ENCODE peak calls at places on chromosomes 11 and 22, in seven cellular contexts. One of them, this sample, is unnamed.

GRCh38 chr11:47347134-47347533 is 5.4 kb downstream of the MYBPC3 start:
- DNase-seq in GM12865: no peak
- DNase-seq in upper lobe of right lung: no peak
- DNase-seq in substantia nigra: no peak
- DNase-seq in stimulated activated CD4-positive, alpha-beta T cell treated with anti-CD3 and anti-CD28 coated beads, Interleukin-12 subunit alpha, Interleukin-12 subunit beta, amount 100 ng/mL, for 4 hours: no peak
- DNase-seq in central memory CD4-positive, alpha-beta T cell: no peak
- DNase-seq in RWPE1: no peak
- DNase-seq in this sample: no peak

GRCh38 chr11:44519989-44520737 is 45.3 kb upstream of the CD82 start:
- DNase-seq in GM12865: no peak
- DNase-seq in upper lobe of right lung: no peak
- DNase-seq in substantia nigra: no peak
- DNase-seq in stimulated activated CD4-positive, alpha-beta T cell treated with anti-CD3 and anti-CD28 coated beads, Interleukin-12 subunit alpha, Interleukin-12 subunit beta, amount 100 ng/mL, for 4 hours: no peak
- DNase-seq in central memory CD4-positive, alpha-beta T cell: no peak
- DNase-seq in RWPE1: no peak
- DNase-seq in this sample: no peak

GRCh38 chr22:25403752-25404471 is 160.6 kb upstream of the GRK3 start:
- DNase-seq in GM12865: peak; percentile 36
- DNase-seq in upper lobe of right lung: no peak
- DNase-seq in substantia nigra: no peak
- DNase-seq in stimulated activated CD4-positive, alpha-beta T cell treated with anti-CD3 and anti-CD28 coated beads, Interleukin-12 subunit alpha, Interleukin-12 subunit beta, amount 100 ng/mL, for 4 hours: no peak
- DNase-seq in central memory CD4-positive, alpha-beta T cell: no peak
- DNase-seq in RWPE1: peak; percentile 24
- DNase-seq in this sample: no peak

GRCh38 chr22:20606041-20606783 is 98.8 kb downstream of the MED15 start:
- DNase-seq in GM12865: peak; percentile 89
- DNase-seq in upper lobe of right lung: peak; percentile 92
- DNase-seq in substantia nigra: no peak
- DNase-seq in stimulated activated CD4-positive, alpha-beta T cell treated with anti-CD3 and anti-CD28 coated beads, Interleukin-12 subunit alpha, Interleukin-12 subunit beta, amount 100 ng/mL, for 4 hours: peak; percentile 60
- DNase-seq in central memory CD4-positive, alpha-beta T cell: peak; percentile 62
- DNase-seq in RWPE1: peak; percentile 68
- DNase-seq in this sample: peak; percentile 79

GRCh38 chr11:8323161-8323935 is 59.7 kb upstream of the LMO1 start:
- DNase-seq in GM12865: no peak
- DNase-seq in upper lobe of right lung: no peak
- DNase-seq in substantia nigra: no peak
- DNase-seq in stimulated activated CD4-positive, alpha-beta T cell treated with anti-CD3 and anti-CD28 coated beads, Interleukin-12 subunit alpha, Interleukin-12 subunit beta, amount 100 ng/mL, for 4 hours: no peak
- DNase-seq in central memory CD4-positive, alpha-beta T cell: no peak
- DNase-seq in RWPE1: no peak
- DNase-seq in this sample: no peak

GRCh38 chr22:33798401-33798800 is 121.9 kb downstream of the LARGE1 start:
- DNase-seq in GM12865: no peak
- DNase-seq in upper lobe of right lung: no peak
- DNase-seq in substantia nigra: no peak
- DNase-seq in stimulated activated CD4-positive, alpha-beta T cell treated with anti-CD3 and anti-CD28 coated beads, Interleukin-12 subunit alpha, Interleukin-12 subunit beta, amount 100 ng/mL, for 4 hours: no peak
- DNase-seq in central memory CD4-positive, alpha-beta T cell: no peak
- DNase-seq in RWPE1: no peak
- DNase-seq in this sample: no peak

GRCh38 chr22:50688448-50688847 is 15.8 kb downstream of the SHANK3 start:
- DNase-seq in GM12865: no peak
- DNase-seq in upper lobe of right lung: peak; percentile 52
- DNase-seq in substantia nigra: no peak
- DNase-seq in stimulated activated CD4-positive, alpha-beta T cell treated with anti-CD3 and anti-CD28 coated beads, Interleukin-12 subunit alpha, Interleukin-12 subunit beta, amount 100 ng/mL, for 4 hours: no peak
- DNase-seq in central memory CD4-positive, alpha-beta T cell: no peak
- DNase-seq in RWPE1: no peak
- DNase-seq in this sample: no peak

GRCh38 chr22:17578129-17578754 is 14.9 kb downstream of the SLC25A18 start:
- DNase-seq in GM12865: no peak
- DNase-seq in upper lobe of right lung: peak; percentile 78
- DNase-seq in substantia nigra: peak; percentile 52
- DNase-seq in stimulated activated CD4-positive, alpha-beta T cell treated with anti-CD3 and anti-CD28 coated beads, Interleukin-12 subunit alpha, Interleukin-12 subunit beta, amount 100 ng/mL, for 4 hours: no peak
- DNase-seq in central memory CD4-positive, alpha-beta T cell: no peak
- DNase-seq in RWPE1: no peak
- DNase-seq in this sample: no peak

GRCh38 chr11:12287009-12287373 is 90.4 kb upstream of the PARVA start:
- DNase-seq in GM12865: no peak
- DNase-seq in upper lobe of right lung: no peak
- DNase-seq in substantia nigra: no peak
- DNase-seq in stimulated activated CD4-positive, alpha-beta T cell treated with anti-CD3 and anti-CD28 coated beads, Interleukin-12 subunit alpha, Interleukin-12 subunit beta, amount 100 ng/mL, for 4 hours: no peak
- DNase-seq in central memory CD4-positive, alpha-beta T cell: no peak
- DNase-seq in RWPE1: peak; percentile 93
- DNase-seq in this sample: peak; percentile 54

GRCh38 chr11:123231777-123232176 is 36.7 kb upstream of the CLMP start:
- DNase-seq in GM12865: no peak
- DNase-seq in upper lobe of right lung: no peak
- DNase-seq in substantia nigra: no peak
- DNase-seq in stimulated activated CD4-positive, alpha-beta T cell treated with anti-CD3 and anti-CD28 coated beads, Interleukin-12 subunit alpha, Interleukin-12 subunit beta, amount 100 ng/mL, for 4 hours: no peak
- DNase-seq in central memory CD4-positive, alpha-beta T cell: no peak
- DNase-seq in RWPE1: no peak
- DNase-seq in this sample: no peak

GRCh38 chr22:50719814-50720300 is 18.1 kb upstream of the ACR start:
- DNase-seq in GM12865: no peak
- DNase-seq in upper lobe of right lung: no peak
- DNase-seq in substantia nigra: no peak
- DNase-seq in stimulated activated CD4-positive, alpha-beta T cell treated with anti-CD3 and anti-CD28 coated beads, Interleukin-12 subunit alpha, Interleukin-12 subunit beta, amount 100 ng/mL, for 4 hours: no peak
- DNase-seq in central memory CD4-positive, alpha-beta T cell: no peak
- DNase-seq in RWPE1: no peak
- DNase-seq in this sample: no peak

GRCh38 chr11:6321356-6321755 is 1.1 kb upstream of the CAVIN3 start:
- DNase-seq in GM12865: no peak
- DNase-seq in upper lobe of right lung: no peak
- DNase-seq in substantia nigra: no peak
- DNase-seq in stimulated activated CD4-positive, alpha-beta T cell treated with anti-CD3 and anti-CD28 coated beads, Interleukin-12 subunit alpha, Interleukin-12 subunit beta, amount 100 ng/mL, for 4 hours: no peak
- DNase-seq in central memory CD4-positive, alpha-beta T cell: no peak
- DNase-seq in RWPE1: no peak
- DNase-seq in this sample: no peak

GRCh38 chr11:60848714-60849151 is 6.8 kb downstream of the CCDC86 start:
- DNase-seq in GM12865: no peak
- DNase-seq in upper lobe of right lung: no peak
- DNase-seq in substantia nigra: no peak
- DNase-seq in stimulated activated CD4-positive, alpha-beta T cell treated with anti-CD3 and anti-CD28 coated beads, Interleukin-12 subunit alpha, Interleukin-12 subunit beta, amount 100 ng/mL, for 4 hours: no peak
- DNase-seq in central memory CD4-positive, alpha-beta T cell: no peak
- DNase-seq in RWPE1: no peak
- DNase-seq in this sample: no peak

GRCh38 chr11:78188809-78189724 is at the start of gene USP35:
- DNase-seq in GM12865: peak; percentile 10
- DNase-seq in upper lobe of right lung: no peak
- DNase-seq in substantia nigra: no peak
- DNase-seq in stimulated activated CD4-positive, alpha-beta T cell treated with anti-CD3 and anti-CD28 coated beads, Interleukin-12 subunit alpha, Interleukin-12 subunit beta, amount 100 ng/mL, for 4 hours: no peak
- DNase-seq in central memory CD4-positive, alpha-beta T cell: no peak
- DNase-seq in RWPE1: peak; percentile 8
- DNase-seq in this sample: no peak

GRCh38 chr11:2708151-2708581 is 8.4 kb upstream of the KCNQ1OT1 start:
- DNase-seq in GM12865: no peak
- DNase-seq in upper lobe of right lung: no peak
- DNase-seq in substantia nigra: no peak
- DNase-seq in stimulated activated CD4-positive, alpha-beta T cell treated with anti-CD3 and anti-CD28 coated beads, Interleukin-12 subunit alpha, Interleukin-12 subunit beta, amount 100 ng/mL, for 4 hours: no peak
- DNase-seq in central memory CD4-positive, alpha-beta T cell: no peak
- DNase-seq in RWPE1: no peak
- DNase-seq in this sample: no peak

This sample was measured in PC-9.